ENCODE peak calls at places on chromosomes 5 and 9, in four cellular contexts. One of them, this sample, is unnamed.

GRCh38 chr9:136527721-136528710 is 17.8 kb downstream of the NOTCH1 start:
- DNase-seq in HepG2: no peak
- DNase-seq in H1: no peak
- DNase-seq in K562: peak
- DNase-seq in this sample: no peak

GRCh38 chr5:151420127-151420526 is 27.3 kb upstream of the SLC36A1 start:
- DNase-seq in HepG2: no peak
- DNase-seq in H1: no peak
- DNase-seq in K562: no peak
- DNase-seq in this sample: no peak

GRCh38 chr5:64766105-64766504 is 2.4 kb downstream of the SREK1IP1 start:
- DNase-seq in H1: no peak
- DNase-seq in HepG2: peak
- DNase-seq in K562: peak
- DNase-seq in this sample: no peak

GRCh38 chr5:84085387-84086041 is 299.2 kb downstream of the EDIL3 start:
- DNase-seq in K562: no peak
- DNase-seq in HepG2: no peak
- DNase-seq in H1: no peak
- DNase-seq in this sample: no peak

GRCh38 chr5:32837211-32837610 is 126.1 kb downstream of the NPR3 start:
- DNase-seq in H1: no peak
- DNase-seq in K562: no peak
- DNase-seq in HepG2: no peak
- DNase-seq in this sample: no peak

GRCh38 chr5:109953821-109954220 is 264.1 kb downstream of the MAN2A1 start:
- DNase-seq in H1: no peak
- DNase-seq in K562: no peak
- DNase-seq in HepG2: no peak
- DNase-seq in this sample: no peak

GRCh38 chr9:112050544-112051475 is 124.3 kb downstream of the SUSD1 start:
- DNase-seq in H1: no peak
- DNase-seq in K562: no peak
- DNase-seq in HepG2: peak
- DNase-seq in this sample: no peak

GRCh38 chr5:37810311-37810710 is 29.5 kb downstream of the GDNF start:
- DNase-seq in HepG2: no peak
- DNase-seq in H1: no peak
- DNase-seq in K562: no peak
- DNase-seq in this sample: no peak

GRCh38 chr5:66724740-66725139 is 128.5 kb downstream of the MAST4 start:
- DNase-seq in HepG2: no peak
- DNase-seq in H1: no peak
- DNase-seq in K562: no peak
- DNase-seq in this sample: no peak

GRCh38 chr9:105969672-105970071 is 275.3 kb downstream of the TMEM38B start:
- DNase-seq in K562: no peak
- DNase-seq in H1: no peak
- DNase-seq in HepG2: no peak
- DNase-seq in this sample: no peak

GRCh38 chr9:124313940-124314339 is 56.2 kb downstream of the NEK6 start:
- DNase-seq in K562: no peak
- DNase-seq in H1: no peak
- DNase-seq in HepG2: no peak
- DNase-seq in this sample: no peak

GRCh38 chr9:88710449-88710848 is 175.5 kb downstream of the NXNL2 start:
- DNase-seq in HepG2: no peak
- DNase-seq in K562: no peak
- DNase-seq in H1: no peak
- DNase-seq in this sample: no peak

GRCh38 chr5:107772418-107773310 is 101.9 kb upstream of the EFNA5 start:
- DNase-seq in K562: no peak
- DNase-seq in H1: no peak
- DNase-seq in HepG2: no peak
- DNase-seq in this sample: no peak

GRCh38 chr9:113504725-113505590 is 41.4 kb downstream of the RGS3 start:
- DNase-seq in H1: no peak
- DNase-seq in K562: no peak
- DNase-seq in HepG2: peak
- DNase-seq in this sample: no peak

GRCh38 chr5:135944967-135945560 is 9.7 kb downstream of the LECT2 start:
- DNase-seq in HepG2: peak
- DNase-seq in H1: no peak
- DNase-seq in K562: peak
- DNase-seq in this sample: no peak

GRCh38 chr9:37926737-37927590 is 23.0 kb upstream of the SLC25A51 start:
- DNase-seq in H1: no peak
- DNase-seq in K562: no peak
- DNase-seq in HepG2: no peak
- DNase-seq in this sample: no peak

GRCh38 chr9:91196103-91196761 is 165.5 kb downstream of the AUH start:
- DNase-seq in H1: no peak
- DNase-seq in HepG2: peak
- DNase-seq in K562: no peak
- DNase-seq in this sample: no peak

GRCh38 chr5:149605354-149605997 is 24.2 kb downstream of the ARHGEF37 start:
- DNase-seq in K562: no peak
- DNase-seq in H1: no peak
- DNase-seq in HepG2: no peak
- DNase-seq in this sample: no peak

GRCh38 chr5:149603210-149603609 is 21.9 kb downstream of the ARHGEF37 start:
- DNase-seq in K562: no peak
- DNase-seq in HepG2: no peak
- DNase-seq in H1: no peak
- DNase-seq in this sample: no peak

GRCh38 chr5:149608936-149609502 is 27.7 kb downstream of the ARHGEF37 start:
- DNase-seq in K562: no peak
- DNase-seq in H1: no peak
- DNase-seq in HepG2: no peak
- DNase-seq in this sample: no peak

GRCh38 chr5:149604321-149604720 is 23.0 kb downstream of the ARHGEF37 start:
- DNase-seq in K562: no peak
- DNase-seq in H1: no peak
- DNase-seq in HepG2: no peak
- DNase-seq in this sample: no peak

DNA sequence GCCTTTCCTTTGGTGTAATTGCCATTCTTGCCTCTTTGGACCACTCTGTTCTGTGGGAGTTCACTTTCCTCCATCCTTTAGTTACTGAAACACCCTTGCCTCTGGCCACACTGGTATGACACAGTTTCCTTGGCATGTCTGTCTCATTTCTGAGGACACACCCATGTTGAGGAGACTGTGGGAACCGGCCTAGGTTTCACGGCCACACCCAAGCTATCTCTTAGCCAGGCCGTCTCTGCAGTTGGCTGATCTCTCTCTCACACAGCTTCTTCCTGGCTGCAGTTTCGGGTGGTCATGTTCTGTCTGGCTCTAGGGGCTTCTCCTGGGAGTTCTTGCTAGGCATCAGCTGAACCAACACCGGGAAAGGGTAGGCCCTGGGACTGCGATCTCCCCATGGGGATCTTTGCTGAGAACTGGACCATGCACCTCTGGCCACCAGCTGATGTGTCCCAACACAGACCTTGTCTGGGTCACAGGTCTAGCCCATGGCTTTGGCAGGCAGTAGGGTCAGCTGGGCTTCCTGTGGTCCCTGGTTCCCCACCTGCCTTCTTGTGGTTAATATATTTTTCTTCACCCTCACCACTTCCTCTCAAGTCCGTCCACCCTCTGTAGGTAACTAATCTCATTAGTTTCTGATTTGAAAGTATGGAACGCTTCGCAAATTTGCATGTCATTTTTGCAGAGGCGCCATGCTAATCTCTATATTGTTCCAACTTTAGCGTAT is 24.9 kb downstream of the ARHGEF37 start:
- DNase-seq in H1: no peak
- DNase-seq in K562: peak
- DNase-seq in HepG2: no peak
- DNase-seq in this sample: peak
- H3K27ac ChIP-seq in H1: no peak
- H3K27ac ChIP-seq in K562: peak
- H3K27ac ChIP-seq in HepG2: no peak
- H3K27ac ChIP-seq in this sample: peak

DNA sequence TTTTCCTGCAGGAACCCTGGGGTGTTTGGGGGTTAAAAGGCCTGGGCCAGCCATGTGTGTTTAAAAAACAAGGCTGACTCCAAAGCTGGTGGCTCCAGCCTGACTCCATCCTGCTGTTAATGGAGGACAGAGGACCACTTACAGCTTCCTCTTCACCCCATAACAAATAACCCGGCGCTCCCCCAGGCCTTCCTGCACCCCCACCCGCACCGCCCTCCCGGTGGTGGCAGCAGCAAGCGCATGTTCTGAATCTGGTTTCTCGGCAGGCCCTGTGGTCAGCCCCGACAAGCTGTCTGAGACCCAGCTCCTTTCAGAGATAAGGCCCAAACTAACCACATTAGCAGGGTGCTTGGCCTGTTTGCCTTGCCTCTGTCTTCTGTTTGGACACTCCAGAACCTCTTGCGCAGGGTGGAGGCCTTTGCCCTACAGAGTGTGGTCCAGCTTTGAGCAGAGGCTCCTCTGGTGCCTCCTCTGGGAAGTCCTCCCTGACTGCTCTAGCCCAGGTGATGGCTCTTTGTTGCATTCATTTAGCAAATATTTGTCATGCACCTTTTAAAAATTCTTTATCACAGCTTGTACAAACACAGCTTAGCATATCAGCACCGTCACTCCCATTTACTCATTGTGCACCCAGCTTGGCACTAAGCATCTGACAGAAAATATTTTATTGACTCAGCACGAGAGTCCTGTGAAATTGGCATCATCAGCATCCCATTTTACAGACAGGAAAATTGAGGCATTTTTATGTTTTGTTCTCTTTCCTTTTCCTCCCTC is 78.4 kb downstream of the NDFIP1 start:
- DNase-seq in K562: peak
- DNase-seq in H1: no peak
- DNase-seq in HepG2: peak
- DNase-seq in this sample: no peak
- TF ChIP-seq GABPA in K562: no peak
- TF ChIP-seq GABPA in H1: no peak
- TF ChIP-seq GABPA in HepG2: no peak
- TF ChIP-seq GABPA in this sample: no peak

DNA sequence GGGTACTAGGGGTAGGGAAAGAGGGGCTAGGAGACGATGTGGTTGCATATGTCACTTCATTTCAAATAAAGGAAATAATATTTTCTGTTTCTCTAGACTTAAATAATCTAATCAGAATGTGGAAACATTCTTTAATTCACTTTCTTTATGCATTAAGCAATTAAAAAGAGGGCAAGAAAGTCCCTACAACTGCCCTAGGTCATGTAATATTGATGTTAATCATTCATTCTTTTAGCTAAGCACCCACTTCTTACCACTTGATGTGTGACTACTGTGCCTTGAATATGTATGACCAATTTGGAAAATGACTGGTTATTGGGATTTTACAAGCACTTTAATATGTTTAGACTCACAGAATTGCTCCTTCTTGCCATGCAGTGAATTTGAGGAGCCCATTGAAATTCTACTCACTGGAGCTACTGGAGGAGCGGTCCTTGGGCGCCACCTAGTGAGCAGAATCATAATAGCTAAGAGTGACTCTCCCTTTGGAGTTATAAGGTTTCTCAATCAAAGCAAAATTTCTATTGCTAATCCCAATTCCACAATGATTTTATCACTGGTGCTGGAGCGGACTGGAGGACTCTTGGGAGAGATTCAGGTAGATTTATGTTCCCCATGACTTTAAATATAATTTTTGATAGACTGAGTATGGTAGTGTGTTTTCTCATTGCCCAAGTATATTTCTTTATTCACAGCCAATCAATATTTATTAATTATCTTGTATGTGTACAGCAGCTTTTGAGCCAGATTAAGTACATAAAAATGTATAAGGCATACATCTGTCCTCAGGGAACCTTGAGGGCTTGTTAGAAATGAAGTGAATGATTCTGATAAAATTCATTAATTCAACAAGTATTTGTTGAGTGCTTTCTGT is 225.1 kb downstream of the ADGRV1 start:
- DNase-seq in K562: peak
- DNase-seq in H1: no peak
- DNase-seq in HepG2: peak
- DNase-seq in this sample: peak
- TF ChIP-seq BRCA1 in K562: no peak
- TF ChIP-seq BRCA1 in H1: no peak
- TF ChIP-seq BRCA1 in HepG2: no peak
- TF ChIP-seq BRCA1 in this sample: no peak

DNA sequence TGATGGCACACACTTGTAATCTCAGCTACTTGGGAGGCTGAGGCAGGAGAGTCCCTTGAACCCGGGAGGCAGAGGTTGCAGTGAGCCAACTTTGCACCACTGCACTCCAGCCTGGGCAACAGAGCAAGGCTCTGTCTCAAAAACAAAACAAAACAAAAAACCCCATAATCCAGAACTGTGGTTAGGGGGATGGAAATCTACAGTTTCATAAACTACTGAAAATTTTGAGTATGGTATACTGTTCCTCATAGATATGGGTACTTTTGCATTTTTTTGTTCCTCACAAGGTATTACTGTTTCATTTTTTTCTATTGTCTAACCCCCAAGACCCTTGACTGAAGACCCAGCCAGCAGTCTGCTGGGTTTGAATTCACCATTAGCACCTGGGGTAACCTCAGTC is 52.2 kb upstream of the MAP3K1 start:
- DNase-seq in HepG2: no peak
- DNase-seq in H1: no peak
- DNase-seq in K562: no peak
- DNase-seq in this sample: no peak
- H3K27ac ChIP-seq in HepG2: no peak
- H3K27ac ChIP-seq in H1: no peak
- H3K27ac ChIP-seq in K562: peak
- H3K27ac ChIP-seq in this sample: no peak